ENCODE peak calls at places on chromosomes 2 and 18, in nine cellular contexts. Z is stomach, E is heart right ventricle, V is HCT116, X is mesendoderm, H is mucosa of descending colon, S is pancreas, M is adrenal gland, T is Karpas-422. K is an unnamed sample.
A peak's percentile ranks its signal among the peaks of the same experiment; 100 is the strongest.

GRCh38 chr2:11155326-11156059 is at the start of gene SLC66A3:
- DNase-seq in E (no peak), X (peak; percentile 87), M (peak; percentile 38), H (no peak), Z (no peak), S (peak; percentile 96), T (peak; percentile 93), V (peak; percentile 59), K (peak; percentile 90)

GRCh38 chr2:84631985-84632384 is 115.7 kb downstream of the DNAH6 start:
- DNase-seq in V (no peak), T (no peak), Z (no peak), E (no peak), M (no peak), S (no peak), X (no peak), H (no peak), K (no peak)

GRCh38 chr2:1717129-1717528 is 27.2 kb downstream of the PXDN start:
- DNase-seq in E (peak; percentile 69), T (no peak), X (peak; percentile 53), M (no peak), Z (no peak), V (no peak), H (no peak), S (no peak), K (peak; percentile 61)

GRCh38 chr2:86016581-86016980 is 89.1 kb downstream of the POLR1A start:
- DNase-seq in X (no peak), Z (no peak), E (no peak), V (no peak), M (peak; percentile 3), T (no peak), S (no peak), H (no peak), K (no peak)

GRCh38 chr2:30511122-30512083 is 64.4 kb downstream of the LCLAT1 start:
- DNase-seq in E (peak; percentile 51), S (no peak), M (peak; percentile 60), V (peak; percentile 57), X (peak; percentile 29), Z (no peak), H (peak; percentile 26), T (peak; percentile 66), K (peak; percentile 68)

GRCh38 chr2:212842544-212843185 is 304.1 kb upstream of the ERBB4 start:
- DNase-seq in Z (no peak), E (no peak), V (no peak), S (no peak), X (no peak), T (no peak), M (no peak), H (no peak), K (peak; percentile 12)

GRCh38 chr2:174247474-174248186 is 702 bp downstream of the OLA1 start:
- DNase-seq in T (peak; percentile 59), X (peak; percentile 78), E (no peak), M (no peak), H (no peak), V (no peak), Z (peak; percentile 45), S (no peak), K (no peak)

GRCh38 chr2:98087447-98088065 is 589 bp downstream of the VWA3B start:
- DNase-seq in M (no peak), Z (no peak), H (no peak), S (no peak), E (no peak), X (no peak), T (no peak), V (no peak), K (no peak)

GRCh38 chr2:45004569-45005181 is 4.6 kb downstream of the SIX2 start:
- DNase-seq in T (no peak), S (no peak), E (no peak), M (no peak), V (no peak), X (peak; percentile 84), H (no peak), Z (no peak), K (no peak)

GRCh38 chr2:201234167-201235139 is 25.9 kb upstream of the CASP8 start:
- DNase-seq in H (no peak), T (no peak), V (no peak), M (no peak), X (no peak), E (no peak), S (no peak), Z (no peak), K (no peak)

GRCh38 chr18:49697757-49698595 is 115.4 kb downstream of the ACAA2 start:
- DNase-seq in S (no peak), H (no peak), V (no peak), X (peak; percentile 91), T (no peak), Z (no peak), E (no peak), M (no peak), K (no peak)

GRCh38 chr2:67070826-67071225 is 326.3 kb upstream of the ETAA1 start:
- DNase-seq in V (no peak), E (no peak), T (no peak), H (no peak), S (no peak), X (no peak), M (no peak), Z (no peak), K (no peak)

GRCh38 chr2:113206251-113206650 is 32.5 kb downstream of the PSD4 start:
- DNase-seq in T (no peak), E (no peak), S (no peak), H (no peak), Z (no peak), V (no peak), M (no peak), X (no peak), K (no peak)

GRCh38 chr2:159637988-159638501 is 21.7 kb upstream of the BAZ2B start:
- DNase-seq in M (no peak), E (no peak), H (no peak), V (peak; percentile 71), S (no peak), Z (no peak), T (no peak), X (peak; percentile 74), K (peak; percentile 53)

GRCh38 chr2:72083751-72084583 is 63.7 kb downstream of the CYP26B1 start:
- DNase-seq in T (no peak), E (no peak), S (no peak), M (no peak), Z (no peak), X (no peak), H (no peak), V (no peak), K (no peak)

GRCh38 chr2:19933351-19933981 is 31.7 kb upstream of the TTC32 start:
- DNase-seq in Z (no peak), X (no peak), E (no peak), V (no peak), T (no peak), S (no peak), H (no peak), M (no peak), K (peak; percentile 73)

GRCh38 chr2:70371753-70372152 is 69.9 kb upstream of the FAM136A start:
- DNase-seq in T (no peak), H (no peak), V (no peak), M (no peak), Z (no peak), S (no peak), X (no peak), E (no peak), K (no peak)

GRCh38 chr18:12420831-12421421 is 13.2 kb downstream of the PRELID3A start:
- DNase-seq in S (no peak), Z (no peak), M (no peak), V (no peak), E (no peak), H (no peak), T (peak; percentile 73), X (peak; percentile 55), K (no peak)
- H3K4me3 ChIP-seq in S (no peak overlapping the region), Z (peak overlapping the region; percentile 64), M (no peak overlapping the region), V (no peak overlapping the region), E (peak overlapping the region; percentile 61), H (no peak overlapping the region), T (peak overlapping the region; percentile 57), X (no peak overlapping the region), K (no peak overlapping the region)

DNA sequence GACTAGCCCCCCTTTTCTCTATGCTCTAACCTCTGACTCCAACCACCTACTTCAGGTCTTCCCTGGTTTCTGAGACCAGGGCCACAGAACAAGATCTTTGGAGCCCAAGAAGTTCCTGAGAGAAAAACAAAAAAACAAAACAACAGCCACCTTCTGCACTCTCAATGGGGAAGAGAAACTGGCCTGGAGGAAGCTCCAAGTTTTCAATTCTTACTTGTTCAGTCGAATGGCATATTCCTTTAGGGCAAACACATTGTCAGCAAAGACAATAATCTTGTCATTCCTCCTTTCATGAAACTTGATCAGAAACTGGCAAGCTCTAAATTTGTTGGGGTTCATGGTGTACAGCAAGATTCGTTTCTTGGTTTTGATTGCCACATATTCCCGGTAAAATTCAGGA is 15.0 kb downstream of the ERCC3 start:
- DNase-seq in T (no peak), M (no peak), Z (no peak), S (no peak), H (no peak), V (no peak), E (no peak), X (no peak), K (no peak)
- H3K36me3 ChIP-seq in T (peaks cover 35% of the 10 kb centered on the region), M (no peaks in the 10 kb centered on the region), Z (peaks cover 98% of the 10 kb centered on the region), S (no peaks in the 10 kb centered on the region), H (peaks cover 19% of the 10 kb centered on the region), V (peaks cover 49% of the 10 kb centered on the region), E (peaks cover 100% of the 10 kb centered on the region), X (peaks cover 23% of the 10 kb centered on the region), K (peaks cover 95% of the 10 kb centered on the region)

GRCh38 chr2:218981390-218982311 is 3.3 kb downstream of the FEV start:
- DNase-seq in V (no peak), T (peak; percentile 57), M (no peak), H (peak; percentile 53), X (peak; percentile 61), S (peak; percentile 75), E (no peak), Z (peak; percentile 52), K (no peak)
- H3K4me3 ChIP-seq in V (no peak overlapping the region), T (peak overlapping the region; percentile 51), M (no peak overlapping the region), H (no peak overlapping the region), X (no peak overlapping the region), S (no peak overlapping the region), E (peak overlapping the region; percentile 22), Z (peak overlapping the region; percentile 37), K (no peak overlapping the region)

GRCh38 chr2:101291973-101292372 is 16.5 kb downstream of the RNF149 start:
- DNase-seq in E (no peak), Z (no peak), T (no peak), S (no peak), M (no peak), V (no peak), X (no peak), H (no peak), K (no peak)
- H3K36me3 ChIP-seq in E (peaks cover 77% of the 10 kb centered on the region), Z (peaks cover 77% of the 10 kb centered on the region), T (no peaks in the 10 kb centered on the region), S (no peaks in the 10 kb centered on the region), M (no peaks in the 10 kb centered on the region), V (peaks cover 17% of the 10 kb centered on the region), X (peaks cover 2% of the 10 kb centered on the region), H (no peaks in the 10 kb centered on the region), K (peaks cover 47% of the 10 kb centered on the region)

DNA sequence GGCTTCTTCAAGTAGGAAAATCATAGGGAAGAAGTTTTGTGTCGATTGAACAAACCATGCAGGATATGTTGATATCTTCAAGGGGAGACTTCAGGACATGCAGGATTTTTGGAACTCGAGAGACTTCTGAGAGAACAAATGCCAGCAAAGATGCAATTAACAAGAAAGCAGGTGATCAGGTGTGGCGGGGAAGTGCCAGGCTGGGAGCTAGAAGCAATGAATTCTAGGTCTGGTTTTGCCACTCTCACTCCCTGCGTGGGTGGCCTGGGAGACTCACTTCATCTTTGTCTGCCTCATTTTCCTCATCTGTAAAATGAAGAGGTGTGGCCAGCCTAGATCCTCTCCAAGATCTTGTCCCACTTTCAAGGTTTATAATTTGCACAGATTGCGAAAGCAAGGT is 3.1 kb downstream of the SERPINB5 start:
- DNase-seq in T (no peak), V (no peak), H (no peak), E (no peak), X (no peak), S (no peak), Z (no peak), M (no peak), K (no peak)
- H3K4me3 ChIP-seq in T (no peak overlapping the region), V (no peak overlapping the region), H (no peak overlapping the region), E (no peak overlapping the region), X (no peak overlapping the region), S (no peak overlapping the region), Z (no peak overlapping the region), M (no peak overlapping the region), K (no peak overlapping the region)

K was measured in SJSA1.